ENCODE peak calls at places on chromosomes 6 and 20, in six cellular contexts. F is GM23248, X is MM.1S, S is PC-3, L is GM23338, V is SK-N-SH. W is an unnamed sample.
A peak's percentile ranks its signal among the peaks of the same experiment; 100 is the strongest.

GRCh38 chr6:56297022-56297995 is 49.9 kb upstream of the COL21A1 start:
- DNase-seq in F (peak; percentile 35), X (no peak), S (peak; percentile 76), L (no peak), V (no peak), W (no peak)

GRCh38 chr20:53838311-53838873 is 232.0 kb downstream of the BCAS1 start:
- DNase-seq in F (no peak), X (no peak), S (no peak), L (no peak), V (no peak), W (no peak)

GRCh38 chr20:14707026-14707680 is 369.7 kb upstream of the FLRT3 start:
- DNase-seq in F (no peak), X (no peak), S (no peak), L (no peak), V (no peak), W (no peak)

GRCh38 chr6:148223424-148223842 is 119.2 kb upstream of the SASH1 start:
- DNase-seq in F (peak; percentile 83), X (no peak), S (peak; percentile 14), L (no peak), V (no peak), W (no peak)

GRCh38 chr20:35187584-35188190 is 15.8 kb downstream of the PROCR start:
- DNase-seq in F (no peak), X (no peak), S (no peak), L (no peak), V (no peak), W (no peak)

GRCh38 chr6:106516629-106517028 is 112.7 kb downstream of the RTN4IP1 start:
- DNase-seq in F (no peak), X (no peak), S (no peak), L (no peak), V (no peak), W (no peak)

GRCh38 chr20:3753098-3753497 is 14.5 kb downstream of the ADISSP start:
- DNase-seq in F (peak; percentile 79), X (no peak), S (peak; percentile 68), L (peak; percentile 91), V (peak; percentile 82), W (peak; percentile 85)

GRCh38 chr6:101402618-101403002 is 9.1 kb downstream of the GRIK2 start:
- DNase-seq in F (peak; percentile 39), X (no peak), S (no peak), L (peak; percentile 77), V (peak; percentile 71), W (peak; percentile 86)

GRCh38 chr6:31035862-31036497 is 25.7 kb downstream of the MUC22 start:
- DNase-seq in F (peak; percentile 42), X (no peak), S (peak; percentile 16), L (no peak), V (no peak), W (no peak)

GRCh38 chr20:49562341-49563014 is 5.5 kb downstream of the PTGIS start:
- DNase-seq in F (peak; percentile 96), X (no peak), S (peak; percentile 74), L (peak; percentile 84), V (no peak), W (peak; percentile 53)

GRCh38 chr6:48087448-48087847 is 23.5 kb downstream of the PTCHD4 start:
- DNase-seq in F (peak; percentile 46), X (no peak), S (peak; percentile 68), L (peak; percentile 3), V (no peak), W (no peak)

GRCh38 chr6:26200918-26201721 is 113.9 kb downstream of the HFE start:
- DNase-seq in F (no peak), X (no peak), S (no peak), L (peak; percentile 67), V (no peak), W (peak; percentile 68)
- H3F3A ChIP-seq in F (peaks cover 54% of the 10 kb centered on the region), X (peaks cover 63% of the 10 kb centered on the region), S (peaks cover 29% of the 10 kb centered on the region), L (peaks cover 13% of the 10 kb centered on the region), V (peaks cover 60% of the 10 kb centered on the region), W (peaks cover 93% of the 10 kb centered on the region)

GRCh38 chr20:1537731-1538058 is 19.8 kb downstream of the SIRPD start:
- DNase-seq in F (no peak), X (no peak), S (no peak), L (no peak), V (no peak), W (no peak)
- TF ChIP-seq EZH2phosphoT487 in F (no peak), X (no peak), S (no peak), L (no peak), V (no peak), W (no peak)

DNA sequence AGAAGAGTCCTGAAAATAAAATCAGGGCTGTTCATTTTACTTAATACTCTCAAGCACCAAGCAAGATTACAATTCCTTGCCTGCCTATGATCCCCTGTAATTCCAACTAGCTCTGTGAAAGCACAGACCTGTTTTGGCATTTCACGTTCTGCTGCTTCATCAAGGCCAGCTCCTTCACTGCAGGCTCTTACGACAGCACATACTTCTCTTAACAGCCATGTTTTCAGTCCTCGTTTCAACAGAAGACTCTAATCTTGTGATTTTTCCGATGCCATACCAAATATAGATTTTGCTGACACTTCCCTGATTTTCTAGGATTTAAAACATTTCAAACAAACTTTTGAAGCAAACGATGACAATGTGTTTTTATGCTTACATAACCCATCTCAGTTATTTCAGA is 616.4 kb upstream of the CITED2 start:
- DNase-seq in F (peak; percentile 29), X (no peak), S (no peak), L (no peak), V (no peak), W (peak; percentile 17)
- H3K4me2 ChIP-seq in F (no peak overlapping the region), X (no peak overlapping the region), S (no peak overlapping the region), L (no peak overlapping the region), V (no peak overlapping the region), W (peak overlapping the region; percentile 48)

DNA sequence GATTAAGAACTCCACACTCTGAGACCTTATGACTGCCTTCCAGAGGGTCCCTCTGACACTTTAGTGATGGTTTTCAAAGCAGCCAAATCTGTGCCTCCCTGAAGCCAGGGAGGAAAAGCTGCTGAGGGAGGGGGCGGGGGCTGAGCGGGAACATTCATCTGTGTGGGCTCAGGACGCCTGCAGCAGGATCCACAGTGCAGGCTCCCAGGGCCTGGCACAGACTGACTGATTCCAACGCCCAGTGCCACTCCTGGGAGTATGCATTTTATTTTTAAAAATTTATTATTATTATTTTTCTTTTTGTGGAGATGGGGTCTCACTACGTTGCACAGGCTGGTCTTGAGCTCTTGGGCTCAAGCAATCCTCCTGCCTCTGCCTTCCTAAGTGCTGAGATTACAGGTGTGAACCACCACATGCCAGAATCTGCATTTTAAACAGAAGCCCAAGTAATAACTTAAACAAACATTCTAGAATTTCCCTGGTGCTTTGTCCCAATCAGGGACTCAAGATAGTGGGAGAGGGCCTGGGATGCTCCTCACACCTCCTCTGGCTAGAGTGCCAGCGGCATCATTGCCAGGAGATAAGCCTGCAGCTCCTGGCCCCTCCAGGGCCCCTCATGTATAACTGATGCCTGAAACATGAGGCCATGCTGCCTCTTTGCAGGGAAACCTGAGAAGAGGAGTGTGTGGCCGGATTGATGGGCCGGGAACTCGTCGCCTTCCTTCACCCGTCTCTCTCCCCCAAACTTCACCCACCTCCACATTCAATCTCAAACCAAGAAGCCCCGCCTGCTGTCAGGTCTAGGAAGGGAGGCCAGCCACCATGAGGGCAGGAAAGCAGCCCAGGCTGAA is 437 bp upstream of the TMC2 start:
- DNase-seq in F (no peak), X (no peak), S (no peak), L (no peak), V (no peak), W (peak; percentile 25)
- H3F3A ChIP-seq in F (no peaks in the 10 kb centered on the region), X (no peaks in the 10 kb centered on the region), S (no peaks in the 10 kb centered on the region), L (no peaks in the 10 kb centered on the region), V (no peaks in the 10 kb centered on the region), W (no peaks in the 10 kb centered on the region)

GRCh38 chr20:56780266-56780665 is 151.2 kb downstream of the TFAP2C start:
- DNase-seq in F (no peak), X (no peak), S (no peak), L (no peak), V (no peak), W (no peak)
- TF ChIP-seq EZH2phosphoT487 in F (no peak), X (no peak), S (no peak), L (no peak), V (no peak), W (no peak)

GRCh38 chr6:46963626-46964025 is 41.9 kb upstream of the ADGRF5 start:
- DNase-seq in F (peak; percentile 20), X (no peak), S (no peak), L (no peak), V (no peak), W (no peak)
- H3K4me2 ChIP-seq in F (no peak overlapping the region), X (no peak overlapping the region), S (no peak overlapping the region), L (no peak overlapping the region), V (no peak overlapping the region), W (no peak overlapping the region)

GRCh38 chr6:34418367-34418766 is 7.5 kb downstream of the RPS10 start:
- DNase-seq in F (no peak), X (no peak), S (no peak), L (no peak), V (no peak), W (no peak)

GRCh38 chr6:34425498-34426410 is at the start of gene RPS10:
- DNase-seq in F (peak; percentile 96), X (peak; percentile 90), S (peak; percentile 95), L (peak; percentile 94), V (peak; percentile 99), W (peak; percentile 95)

GRCh38 chr6:34424200-34425131 is 1.4 kb downstream of the RPS10 start:
- DNase-seq in F (no peak), X (no peak), S (no peak), L (peak; percentile 40), V (no peak), W (peak; percentile 64)

GRCh38 chr6:34425132-34425497 is 754 bp downstream of the RPS10 start:
- DNase-seq in F (peak; percentile 55), X (no peak), S (no peak), L (no peak), V (no peak), W (no peak)

GRCh38 chr6:34423254-34423653 is 2.6 kb downstream of the RPS10 start:
- DNase-seq in F (peak; percentile 41), X (no peak), S (peak; percentile 23), L (no peak), V (no peak), W (no peak)
- H3F3A ChIP-seq in F (peaks cover 64% of the 10 kb centered on the region), X (peaks cover 6% of the 10 kb centered on the region), S (peaks cover 18% of the 10 kb centered on the region), L (peaks cover 66% of the 10 kb centered on the region), V (peaks cover 38% of the 10 kb centered on the region), W (peaks cover 72% of the 10 kb centered on the region)

GRCh38 chr6:42441661-42442081 is 10.1 kb downstream of the TRERF1 start:
- DNase-seq in F (no peak), X (no peak), S (no peak), L (peak; percentile 89), V (no peak), W (peak; percentile 78)
- TF ChIP-seq EZH2phosphoT487 in F (no peak), X (no peak), S (no peak), L (no peak), V (no peak), W (no peak)

DNA sequence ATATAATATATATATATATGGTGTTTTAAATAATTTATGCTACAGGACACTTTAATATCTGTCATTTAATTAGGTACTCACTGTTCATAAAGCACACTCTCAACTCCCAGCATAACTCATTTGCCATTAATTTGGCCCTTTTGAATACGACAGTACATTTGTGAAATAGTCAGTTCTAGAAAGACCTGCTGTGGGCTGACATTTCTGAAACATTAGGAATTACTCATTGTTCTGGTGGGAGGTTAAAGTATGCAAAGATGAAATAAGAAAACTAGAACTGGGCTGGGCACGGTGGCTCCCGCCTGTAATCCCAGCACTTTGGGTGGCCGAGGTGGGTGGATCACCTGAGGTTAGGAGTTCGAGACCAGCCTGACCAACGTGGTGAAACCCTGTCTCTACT is 497.5 kb downstream of the UTRN start:
- DNase-seq in F (no peak), X (no peak), S (no peak), L (no peak), V (no peak), W (no peak)
- H3K4me2 ChIP-seq in F (no peak overlapping the region), X (no peak overlapping the region), S (no peak overlapping the region), L (no peak overlapping the region), V (no peak overlapping the region), W (no peak overlapping the region)

W was measured in neural progenitor cell.